ENCODE peak calls at places on chromosomes 2 and 18, in nine cellular contexts. One of them, this sample, is unnamed.

GRCh38 chr2:8090748-8091700 is 590.8 kb upstream of the ID2 start:
- DNase-seq in heart left ventricle: no peak
- DNase-seq in body of pancreas: peak
- DNase-seq in A549: peak
- DNase-seq in breast epithelium: peak
- DNase-seq in vagina: no peak
- DNase-seq in adrenal gland: peak
- DNase-seq in esophagus squamous epithelium: peak
- DNase-seq in GM12878: peak
- DNase-seq in this sample: peak

GRCh38 chr2:108927936-108928659 is 60.9 kb downstream of the EDAR start:
- DNase-seq in heart left ventricle: no peak
- DNase-seq in body of pancreas: peak
- DNase-seq in A549: peak
- DNase-seq in breast epithelium: no peak
- DNase-seq in vagina: no peak
- DNase-seq in adrenal gland: peak
- DNase-seq in esophagus squamous epithelium: no peak
- DNase-seq in GM12878: no peak
- DNase-seq in this sample: peak

GRCh38 chr18:45456076-45457066 is 158.9 kb upstream of the SLC14A2 start:
- DNase-seq in heart left ventricle: no peak
- DNase-seq in body of pancreas: no peak
- DNase-seq in A549: no peak
- DNase-seq in breast epithelium: no peak
- DNase-seq in vagina: peak
- DNase-seq in adrenal gland: no peak
- DNase-seq in esophagus squamous epithelium: no peak
- DNase-seq in GM12878: no peak
- DNase-seq in this sample: no peak

GRCh38 chr2:67290451-67290991 is 106.6 kb upstream of the ETAA1 start:
- DNase-seq in heart left ventricle: no peak
- DNase-seq in body of pancreas: no peak
- DNase-seq in A549: peak
- DNase-seq in breast epithelium: no peak
- DNase-seq in vagina: no peak
- DNase-seq in adrenal gland: no peak
- DNase-seq in esophagus squamous epithelium: no peak
- DNase-seq in GM12878: no peak
- DNase-seq in this sample: no peak

GRCh38 chr18:8826514-8826913 is 121.2 kb downstream of the MTCL1 start:
- DNase-seq in heart left ventricle: no peak
- DNase-seq in body of pancreas: no peak
- DNase-seq in A549: no peak
- DNase-seq in breast epithelium: no peak
- DNase-seq in vagina: no peak
- DNase-seq in adrenal gland: no peak
- DNase-seq in esophagus squamous epithelium: no peak
- DNase-seq in GM12878: no peak
- DNase-seq in this sample: no peak

GRCh38 chr18:58390399-58390798 is 238.5 kb downstream of the ALPK2 start:
- DNase-seq in heart left ventricle: no peak
- DNase-seq in body of pancreas: no peak
- DNase-seq in A549: no peak
- DNase-seq in breast epithelium: no peak
- DNase-seq in vagina: no peak
- DNase-seq in adrenal gland: no peak
- DNase-seq in esophagus squamous epithelium: no peak
- DNase-seq in GM12878: no peak
- DNase-seq in this sample: no peak

GRCh38 chr2:46179037-46179621 is 118.1 kb upstream of the EPAS1 start:
- DNase-seq in heart left ventricle: peak
- DNase-seq in body of pancreas: peak
- DNase-seq in A549: peak
- DNase-seq in breast epithelium: no peak
- DNase-seq in vagina: no peak
- DNase-seq in adrenal gland: peak
- DNase-seq in esophagus squamous epithelium: no peak
- DNase-seq in GM12878: peak
- DNase-seq in this sample: peak

GRCh38 chr2:169108098-169108884 is 38.9 kb downstream of the DHRS9 start:
- DNase-seq in heart left ventricle: no peak
- DNase-seq in body of pancreas: no peak
- DNase-seq in A549: no peak
- DNase-seq in breast epithelium: no peak
- DNase-seq in vagina: no peak
- DNase-seq in adrenal gland: no peak
- DNase-seq in esophagus squamous epithelium: no peak
- DNase-seq in GM12878: no peak
- DNase-seq in this sample: no peak

GRCh38 chr2:200786826-200787225 is 24.9 kb upstream of the BZW1 start:
- DNase-seq in heart left ventricle: no peak
- DNase-seq in body of pancreas: no peak
- DNase-seq in A549: peak
- DNase-seq in breast epithelium: no peak
- DNase-seq in vagina: no peak
- DNase-seq in adrenal gland: no peak
- DNase-seq in esophagus squamous epithelium: no peak
- DNase-seq in GM12878: no peak
- DNase-seq in this sample: no peak

GRCh38 chr2:190023860-190024259 is 38.7 kb downstream of the MSTN start:
- DNase-seq in heart left ventricle: no peak
- DNase-seq in body of pancreas: no peak
- DNase-seq in A549: peak
- DNase-seq in breast epithelium: no peak
- DNase-seq in vagina: no peak
- DNase-seq in adrenal gland: no peak
- DNase-seq in esophagus squamous epithelium: no peak
- DNase-seq in GM12878: no peak
- DNase-seq in this sample: no peak

GRCh38 chr2:44879269-44880124 is 62.0 kb upstream of the SIX3 start:
- DNase-seq in heart left ventricle: no peak
- DNase-seq in body of pancreas: no peak
- DNase-seq in A549: no peak
- DNase-seq in breast epithelium: no peak
- DNase-seq in vagina: no peak
- DNase-seq in adrenal gland: no peak
- DNase-seq in esophagus squamous epithelium: no peak
- DNase-seq in GM12878: no peak
- DNase-seq in this sample: no peak

GRCh38 chr2:42925742-42926437 is 133.5 kb upstream of the HAAO start:
- DNase-seq in heart left ventricle: no peak
- DNase-seq in body of pancreas: peak
- DNase-seq in A549: no peak
- DNase-seq in breast epithelium: no peak
- DNase-seq in vagina: no peak
- DNase-seq in adrenal gland: no peak
- DNase-seq in esophagus squamous epithelium: no peak
- DNase-seq in GM12878: no peak
- DNase-seq in this sample: peak

GRCh38 chr2:74146929-74147728 is 583 bp downstream of the BOLA3 start:
- DNase-seq in heart left ventricle: no peak
- DNase-seq in body of pancreas: no peak
- DNase-seq in A549: no peak
- DNase-seq in breast epithelium: no peak
- DNase-seq in vagina: no peak
- DNase-seq in adrenal gland: peak
- DNase-seq in esophagus squamous epithelium: no peak
- DNase-seq in GM12878: no peak
- DNase-seq in this sample: no peak

GRCh38 chr2:218658671-218659257 is 659 bp downstream of the ZNF142 start:
- DNase-seq in heart left ventricle: no peak
- DNase-seq in body of pancreas: peak
- DNase-seq in A549: peak
- DNase-seq in breast epithelium: no peak
- DNase-seq in vagina: no peak
- DNase-seq in adrenal gland: peak
- DNase-seq in esophagus squamous epithelium: no peak
- DNase-seq in GM12878: no peak
- DNase-seq in this sample: peak

GRCh38 chr18:13221821-13222220 is 3.3 kb downstream of the LDLRAD4 start:
- DNase-seq in heart left ventricle: peak
- DNase-seq in body of pancreas: peak
- DNase-seq in A549: no peak
- DNase-seq in breast epithelium: no peak
- DNase-seq in vagina: peak
- DNase-seq in adrenal gland: peak
- DNase-seq in esophagus squamous epithelium: no peak
- DNase-seq in GM12878: no peak
- DNase-seq in this sample: peak

GRCh38 chr2:174166261-174166660 is 82.1 kb downstream of the OLA1 start:
- DNase-seq in heart left ventricle: no peak
- DNase-seq in body of pancreas: no peak
- DNase-seq in A549: no peak
- DNase-seq in breast epithelium: no peak
- DNase-seq in vagina: no peak
- DNase-seq in adrenal gland: no peak
- DNase-seq in esophagus squamous epithelium: no peak
- DNase-seq in GM12878: no peak
- DNase-seq in this sample: no peak

GRCh38 chr2:120861576-120862191 is 126.0 kb downstream of the GLI2 start:
- DNase-seq in heart left ventricle: no peak
- DNase-seq in body of pancreas: no peak
- DNase-seq in A549: no peak
- DNase-seq in breast epithelium: no peak
- DNase-seq in vagina: no peak
- DNase-seq in adrenal gland: no peak
- DNase-seq in esophagus squamous epithelium: no peak
- DNase-seq in GM12878: no peak
- DNase-seq in this sample: no peak

GRCh38 chr2:18551169-18551568 is 9.3 kb downstream of the RDH14 start:
- DNase-seq in heart left ventricle: no peak
- DNase-seq in body of pancreas: no peak
- DNase-seq in A549: no peak
- DNase-seq in breast epithelium: no peak
- DNase-seq in vagina: no peak
- DNase-seq in adrenal gland: no peak
- DNase-seq in esophagus squamous epithelium: no peak
- DNase-seq in GM12878: no peak
- DNase-seq in this sample: no peak

GRCh38 chr2:96685592-96686459 is 43.3 kb downstream of the FER1L5 start:
- DNase-seq in heart left ventricle: peak
- DNase-seq in body of pancreas: peak
- DNase-seq in A549: no peak
- DNase-seq in breast epithelium: no peak
- DNase-seq in vagina: no peak
- DNase-seq in adrenal gland: no peak
- DNase-seq in esophagus squamous epithelium: no peak
- DNase-seq in GM12878: no peak
- DNase-seq in this sample: peak

GRCh38 chr2:100292022-100292580 is 30.2 kb downstream of the LONRF2 start:
- DNase-seq in heart left ventricle: no peak
- DNase-seq in body of pancreas: peak
- DNase-seq in A549: peak
- DNase-seq in breast epithelium: no peak
- DNase-seq in vagina: no peak
- DNase-seq in adrenal gland: peak
- DNase-seq in esophagus squamous epithelium: no peak
- DNase-seq in GM12878: no peak
- DNase-seq in this sample: peak
- TF ChIP-seq POLR2A in heart left ventricle: no peak
- TF ChIP-seq POLR2A in body of pancreas: no peak
- TF ChIP-seq POLR2A in A549: no peak
- TF ChIP-seq POLR2A in breast epithelium: no peak
- TF ChIP-seq POLR2A in vagina: no peak
- TF ChIP-seq POLR2A in adrenal gland: peak
- TF ChIP-seq POLR2A in esophagus squamous epithelium: no peak
- TF ChIP-seq POLR2A in GM12878: no peak
- TF ChIP-seq POLR2A in this sample: no peak

DNA sequence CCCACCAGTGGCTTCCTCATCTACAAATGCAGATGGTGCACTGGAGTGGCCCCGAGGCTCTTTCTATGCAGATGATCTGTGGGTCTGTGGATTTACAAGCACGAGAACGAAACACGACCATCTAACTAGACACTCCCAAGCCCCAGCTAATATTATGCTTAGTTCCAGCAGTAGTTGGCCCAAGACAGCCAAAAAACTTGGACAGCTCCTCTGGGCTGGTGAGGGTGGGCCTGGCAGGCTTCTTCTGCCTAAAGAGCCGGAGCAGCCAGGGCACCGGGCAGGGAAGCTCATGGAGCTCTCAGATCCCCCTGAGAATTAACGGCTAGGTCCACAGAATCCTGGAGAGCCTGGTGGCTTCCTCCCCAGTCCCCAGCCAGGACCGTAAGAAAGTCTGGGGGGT is 9.1 kb upstream of the IL1R2 start:
- DNase-seq in heart left ventricle: no peak
- DNase-seq in body of pancreas: no peak
- DNase-seq in A549: no peak
- DNase-seq in breast epithelium: no peak
- DNase-seq in vagina: no peak
- DNase-seq in adrenal gland: no peak
- DNase-seq in esophagus squamous epithelium: no peak
- DNase-seq in GM12878: no peak
- DNase-seq in this sample: no peak
- TF ChIP-seq POLR2A in heart left ventricle: no peak
- TF ChIP-seq POLR2A in body of pancreas: no peak
- TF ChIP-seq POLR2A in A549: no peak
- TF ChIP-seq POLR2A in breast epithelium: no peak
- TF ChIP-seq POLR2A in vagina: no peak
- TF ChIP-seq POLR2A in adrenal gland: no peak
- TF ChIP-seq POLR2A in esophagus squamous epithelium: no peak
- TF ChIP-seq POLR2A in GM12878: no peak
- TF ChIP-seq POLR2A in this sample: no peak

GRCh38 chr18:11981383-11981632 is at the start of gene IMPA2:
- DNase-seq in heart left ventricle: no peak
- DNase-seq in body of pancreas: no peak
- DNase-seq in A549: no peak
- DNase-seq in breast epithelium: no peak
- DNase-seq in vagina: no peak
- DNase-seq in adrenal gland: no peak
- DNase-seq in esophagus squamous epithelium: no peak
- DNase-seq in GM12878: no peak
- DNase-seq in this sample: no peak
- TF ChIP-seq POLR2A in heart left ventricle: peak
- TF ChIP-seq POLR2A in body of pancreas: peak
- TF ChIP-seq POLR2A in A549: peak
- TF ChIP-seq POLR2A in breast epithelium: peak
- TF ChIP-seq POLR2A in vagina: no peak
- TF ChIP-seq POLR2A in adrenal gland: no peak
- TF ChIP-seq POLR2A in esophagus squamous epithelium: peak
- TF ChIP-seq POLR2A in GM12878: peak
- TF ChIP-seq POLR2A in this sample: peak

DNA sequence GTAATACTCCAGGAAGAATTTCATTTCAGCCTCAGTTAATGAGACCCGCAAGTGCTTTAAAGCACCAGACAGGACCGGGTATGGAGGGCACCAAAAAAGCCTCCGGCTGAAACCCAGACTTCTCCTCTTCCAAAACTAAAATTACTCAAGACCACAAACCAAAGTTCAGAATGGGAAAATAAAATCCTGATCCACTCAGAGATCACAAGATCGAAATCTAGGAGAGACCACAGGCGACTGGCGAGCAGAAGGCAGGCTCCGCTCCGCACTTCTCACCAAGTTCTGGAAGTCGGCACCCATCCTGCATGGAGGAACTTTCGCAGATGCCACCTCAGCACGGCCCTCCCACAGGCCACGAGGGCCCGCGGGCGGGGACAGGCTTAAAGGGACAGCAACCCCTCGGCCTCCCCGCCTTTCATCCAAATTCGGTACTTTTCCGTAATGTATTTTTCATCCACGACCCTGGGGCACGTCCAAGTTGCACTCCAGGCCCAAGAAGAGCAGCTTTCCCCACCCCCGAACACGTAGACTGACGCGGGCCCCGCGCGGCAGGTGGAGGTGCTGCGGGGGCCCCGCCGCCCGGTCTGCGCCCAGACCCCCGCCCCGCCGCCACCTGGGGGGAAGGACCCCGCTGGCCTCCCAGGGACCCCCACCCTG is 43.7 kb downstream of the HDLBP start:
- DNase-seq in heart left ventricle: peak
- DNase-seq in body of pancreas: peak
- DNase-seq in A549: peak
- DNase-seq in breast epithelium: peak
- DNase-seq in vagina: peak
- DNase-seq in adrenal gland: peak
- DNase-seq in esophagus squamous epithelium: peak
- DNase-seq in GM12878: no peak
- DNase-seq in this sample: peak
- TF ChIP-seq POLR2A in heart left ventricle: no peak
- TF ChIP-seq POLR2A in body of pancreas: peak
- TF ChIP-seq POLR2A in A549: no peak
- TF ChIP-seq POLR2A in breast epithelium: no peak
- TF ChIP-seq POLR2A in vagina: no peak
- TF ChIP-seq POLR2A in adrenal gland: peak
- TF ChIP-seq POLR2A in esophagus squamous epithelium: no peak
- TF ChIP-seq POLR2A in GM12878: peak
- TF ChIP-seq POLR2A in this sample: peak

This sample was measured in thyroid gland.